ENCODE peak calls at places on chromosomes 2 and 18, in nine cellular contexts. D, S, G, F, V, O, I, Q and Z are unnamed samples. For H3K4me1, the result is how much of the 10 kb centered on the place peaks cover.

GRCh38 chr18:21363411-21363810 is 121.4 kb downstream of the GREB1L start:
- DNase-seq in O (no peak), Q (no peak), G (no peak), D (no peak), I (no peak), V (no peak), S (no peak), F (no peak), Z (no peak)

GRCh38 chr18:64692826-64693225 is 543.9 kb upstream of the LINC00305 start:
- DNase-seq in G (no peak), I (no peak), Q (no peak), O (no peak), S (no peak), F (no peak), V (no peak), D (no peak), Z (no peak)

GRCh38 chr2:88517759-88518201 is 65.3 kb upstream of the FOXI3 start:
- DNase-seq in Q (no peak), V (no peak), S (no peak), F (no peak), I (no peak), O (no peak), G (no peak), D (no peak), Z (no peak)

GRCh38 chr2:68467077-68467960 is at the start of the genes APLF and FBXO48:
- DNase-seq in F (peak), Q (peak), D (peak), G (peak), V (peak), I (peak), S (peak), O (peak), Z (peak)

GRCh38 chr2:67055387-67056304 is 341.5 kb upstream of the ETAA1 start:
- DNase-seq in O (no peak), V (no peak), S (no peak), I (no peak), G (no peak), Q (no peak), D (no peak), F (no peak), Z (no peak)

GRCh38 chr2:3578987-3579386 is 3.9 kb downstream of the RPS7 start:
- DNase-seq in O (no peak), V (no peak), I (no peak), D (no peak), Q (no peak), S (no peak), F (no peak), G (no peak), Z (no peak)

GRCh38 chr2:231780123-231780908 is 766 bp downstream of the PDE6D start:
- DNase-seq in O (no peak), S (peak), G (no peak), Q (no peak), I (peak), D (peak), V (peak), F (peak), Z (no peak)

GRCh38 chr2:128298286-128298685 is 20.4 kb downstream of the HS6ST1 start:
- DNase-seq in O (no peak), F (no peak), G (no peak), V (no peak), I (no peak), Q (no peak), D (no peak), S (no peak), Z (no peak)

GRCh38 chr18:44671914-44672313 is 8.8 kb upstream of the SETBP1 start:
- DNase-seq in S (no peak), I (no peak), D (no peak), F (no peak), Q (no peak), G (no peak), V (no peak), O (no peak), Z (peak)

GRCh38 chr2:38856165-38856564 is 19.6 kb downstream of the DHX57 start:
- DNase-seq in S (no peak), F (no peak), D (no peak), Q (no peak), O (no peak), I (no peak), V (no peak), G (no peak), Z (no peak)

GRCh38 chr2:240449764-240450531 is 14.5 kb downstream of the GPC1 start:
- DNase-seq in V (no peak), I (no peak), G (no peak), F (no peak), Q (no peak), S (no peak), D (no peak), O (peak), Z (no peak)

GRCh38 chr2:65256088-65256487 is 28.5 kb downstream of the ACTR2 start:
- DNase-seq in I (no peak), S (no peak), V (no peak), D (no peak), O (no peak), Q (no peak), F (no peak), G (no peak), Z (no peak)

GRCh38 chr2:212894026-212894425 is 257.4 kb downstream of the IKZF2 start:
- DNase-seq in O (no peak), F (no peak), V (no peak), S (no peak), G (no peak), D (no peak), I (no peak), Q (no peak), Z (no peak)

GRCh38 chr2:238379096-238379810 is 47.5 kb upstream of the ASB1 start:
- DNase-seq in V (no peak), F (no peak), D (no peak), G (peak), Q (no peak), I (no peak), O (no peak), S (peak), Z (no peak)

GRCh38 chr2:239298126-239298804 is 102.6 kb downstream of the HDAC4 start:
- DNase-seq in S (no peak), I (peak), D (no peak), V (peak), Q (no peak), F (peak), G (no peak), O (no peak), Z (no peak)

GRCh38 chr2:147937744-147938349 is 82.7 kb downstream of the ORC4 start:
- DNase-seq in O (no peak), G (no peak), D (peak), F (no peak), S (peak), V (no peak), Q (no peak), I (no peak), Z (no peak)

GRCh38 chr2:127623388-127624320 is 22.3 kb upstream of the GPR17 start:
- DNase-seq in D (no peak), V (peak), F (peak), G (no peak), I (peak), S (no peak), O (peak), Q (no peak), Z (no peak)

GRCh38 chr2:143878131-143878530 is 641.8 kb downstream of the ZEB2 start:
- DNase-seq in V (no peak), O (no peak), F (no peak), D (no peak), Q (no peak), S (no peak), I (no peak), G (no peak), Z (no peak)

GRCh38 chr2:208939852-208940251 is 484.0 kb upstream of the MAP2 start:
- DNase-seq in D (no peak), I (no peak), O (no peak), Q (no peak), S (no peak), F (no peak), G (no peak), V (no peak), Z (no peak)

GRCh38 chr2:102251042-102251848 is 60.1 kb upstream of the IL1RL1 start:
- DNase-seq in I (no peak), F (peak), S (peak), G (peak), D (no peak), O (peak), Q (no peak), V (peak), Z (no peak)

GRCh38 chr2:10457846-10458563 is 9.9 kb upstream of the ODC1 start:
- DNase-seq in F (no peak), S (no peak), V (no peak), D (no peak), O (no peak), G (peak), I (no peak), Q (peak), Z (no peak)

GRCh38 chr2:11930211-11930761 is 183.9 kb downstream of the LPIN1 start:
- DNase-seq in S (peak), F (peak), I (no peak), Q (no peak), V (no peak), D (no peak), O (no peak), G (no peak), Z (no peak)

GRCh38 chr2:156436477-156437085 is 402 bp downstream of the GPD2 start:
- DNase-seq in Q (peak), I (no peak), G (peak), O (no peak), V (no peak), F (peak), D (peak), S (peak), Z (no peak)

GRCh38 chr2:175698076-175698475 is 304.0 kb downstream of the LNPK start:
- DNase-seq in Q (no peak), G (no peak), D (no peak), S (no peak), O (no peak), F (no peak), V (no peak), I (no peak), Z (no peak)

GRCh38 chr2:51711761-51712160 is 679.8 kb upstream of the NRXN1 start:
- DNase-seq in F (no peak), O (no peak), I (no peak), D (no peak), Q (no peak), G (no peak), V (no peak), S (no peak), Z (no peak)

GRCh38 chr2:216661639-216662375 is 28.6 kb downstream of the IGFBP2 start:
- DNase-seq in V (no peak), I (no peak), O (peak), Q (no peak), S (no peak), D (peak), F (no peak), G (no peak), Z (no peak)

GRCh38 chr2:162688403-162688802 is 150.2 kb downstream of the KCNH7 start:
- DNase-seq in Q (no peak), S (no peak), I (no peak), V (no peak), F (no peak), G (no peak), D (no peak), O (no peak), Z (no peak)

GRCh38 chr2:23603581-23603980 is 218.6 kb downstream of the KLHL29 start:
- DNase-seq in V (no peak), Q (no peak), G (no peak), D (no peak), S (no peak), I (peak), F (no peak), O (no peak), Z (no peak)

GRCh38 chr2:36485521-36485920 is 112.4 kb downstream of the FEZ2 start:
- DNase-seq in G (no peak), I (no peak), F (no peak), D (no peak), V (no peak), S (peak), Q (no peak), O (no peak), Z (no peak)

GRCh38 chr2:88545118-88545517 is 82.1 kb downstream of the EIF2AK3 start:
- DNase-seq in D (peak), V (no peak), G (no peak), Q (no peak), O (no peak), F (no peak), S (peak), I (no peak), Z (peak)

GRCh38 chr2:101697794-101698418 is 399 bp downstream of the MAP4K4 start:
- DNase-seq in I (no peak), D (peak), V (no peak), O (peak), G (no peak), S (no peak), Q (no peak), F (peak), Z (no peak)

GRCh38 chr2:112793449-112793978 is 9.2 kb upstream of the IL1A start:
- DNase-seq in S (peak), I (no peak), F (no peak), V (no peak), G (no peak), Q (no peak), O (no peak), D (no peak), Z (no peak)

GRCh38 chr18:47260138-47260923 is 8.9 kb upstream of the SKOR2 start:
- DNase-seq in O (peak), V (no peak), S (peak), D (peak), Q (peak), F (peak), I (no peak), G (peak), Z (no peak)

GRCh38 chr2:110099036-110099420 is 16.6 kb downstream of the MALL start:
- DNase-seq in D (no peak), O (no peak), S (peak), G (no peak), Q (no peak), V (no peak), F (no peak), I (no peak), Z (peak)

GRCh38 chr18:40066368-40066767 is 1888.7 kb upstream of the PIK3C3 start:
- DNase-seq in D (no peak), Q (no peak), V (no peak), S (no peak), F (no peak), G (no peak), O (no peak), I (no peak), Z (no peak)

GRCh38 chr2:54671875-54672586 is 51.4 kb upstream of the EML6 start:
- DNase-seq in O (no peak), G (no peak), D (no peak), I (no peak), S (no peak), Q (no peak), V (no peak), F (no peak), Z (no peak)

GRCh38 chr2:54672587-54673456 is 50.6 kb upstream of the EML6 start:
- DNase-seq in D (no peak), O (no peak), F (peak), V (no peak), G (no peak), Q (no peak), I (no peak), S (peak), Z (peak)

GRCh38 chr2:54675738-54676137 is 47.7 kb upstream of the EML6 start:
- DNase-seq in S (peak), O (no peak), I (no peak), G (peak), V (no peak), D (no peak), Q (no peak), F (no peak), Z (peak)

GRCh38 chr2:54675281-54675680 is 48.2 kb upstream of the EML6 start:
- DNase-seq in F (no peak), G (no peak), O (no peak), V (no peak), S (no peak), D (no peak), Q (no peak), I (no peak), Z (peak)

DNA sequence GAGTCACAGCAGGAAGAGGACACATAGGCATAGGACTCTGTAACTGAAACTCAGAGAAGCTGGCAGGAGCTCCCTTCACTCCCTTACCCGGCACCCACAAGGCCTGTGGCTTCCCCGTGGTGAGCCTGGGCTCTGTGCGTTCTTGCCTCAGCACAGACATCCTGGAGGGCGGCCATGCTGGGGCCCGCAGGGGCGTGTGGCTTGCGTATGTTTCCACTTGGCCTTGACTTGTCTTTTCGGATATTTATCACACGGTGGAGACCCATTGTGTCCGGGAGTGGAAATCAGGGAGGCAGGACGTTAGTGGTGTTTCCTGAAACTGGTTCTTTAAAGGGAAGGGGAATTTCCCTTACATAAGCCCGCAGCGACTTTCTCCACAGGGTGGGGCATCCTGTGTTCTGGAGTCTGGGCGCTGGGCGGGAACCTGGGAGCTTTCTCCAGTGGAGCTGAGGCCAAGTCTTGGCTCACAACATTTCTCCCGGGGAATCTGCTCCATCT is 49.9 kb upstream of the EML6 start:
- DNase-seq in V (peak), S (peak), O (peak), F (peak), I (peak), G (peak), Q (peak), D (no peak), Z (peak)
- TF ChIP-seq POLR2AphosphoS5 in V (peak), S (peak), O (peak), F (peak), I (peak), G (no peak), Q (peak), D (no peak), Z (peak)

GRCh38 chr2:85747441-85747840 is 6.3 kb upstream of the ATOH8 start:
- DNase-seq in G (no peak), F (no peak), I (no peak), Q (no peak), O (no peak), D (no peak), V (no peak), S (no peak), Z (no peak)
- H3K4me1 ChIP-seq in G (under half), F (half or more), I (half or more), Q (under half), O (under half), D (under half), V (half or more), S (under half), Z (half or more)

GRCh38 chr2:177393824-177394614 is 1.4 kb downstream of the AGPS start:
- DNase-seq in O (no peak), D (no peak), V (no peak), G (no peak), I (no peak), S (no peak), Q (no peak), F (no peak), Z (no peak)

GRCh38 chr2:177394622-177395021 is 2.0 kb downstream of the AGPS start:
- DNase-seq in S (no peak), G (no peak), F (no peak), Q (no peak), I (no peak), O (no peak), V (no peak), D (no peak), Z (no peak)

GRCh38 chr2:177397501-177398289 is 5.1 kb downstream of the AGPS start:
- DNase-seq in O (no peak), F (peak), I (peak), G (no peak), V (no peak), S (peak), Q (no peak), D (no peak), Z (no peak)

GRCh38 chr2:177396630-177397460 is 4.3 kb downstream of the AGPS start:
- DNase-seq in V (no peak), G (no peak), F (no peak), I (no peak), D (no peak), S (peak), O (no peak), Q (no peak), Z (no peak)

GRCh38 chr2:177395594-177395993 is 3.0 kb downstream of the AGPS start:
- DNase-seq in I (no peak), D (no peak), Q (no peak), G (no peak), O (no peak), F (no peak), V (no peak), S (no peak), Z (no peak)
- H3K4me3 ChIP-seq in I (no peak), D (no peak), Q (no peak), G (no peak), O (no peak), F (no peak), V (no peak), S (no peak), Z (no peak)

GRCh38 chr2:26356771-26357170 is 10.2 kb upstream of the ADGRF3 start:
- DNase-seq in F (no peak), I (no peak), V (no peak), G (no peak), D (no peak), S (no peak), O (no peak), Q (no peak), Z (no peak)

GRCh38 chr2:26352892-26353291 is 6.3 kb upstream of the ADGRF3 start:
- DNase-seq in I (no peak), O (no peak), V (no peak), F (no peak), D (peak), S (no peak), G (no peak), Q (no peak), Z (no peak)

GRCh38 chr2:26359886-26360473 is 13.4 kb upstream of the ADGRF3 start:
- DNase-seq in G (no peak), Q (no peak), O (no peak), F (no peak), D (peak), V (no peak), S (no peak), I (no peak), Z (no peak)

GRCh38 chr2:26351375-26352090 is 4.9 kb upstream of the ADGRF3 start:
- DNase-seq in G (no peak), F (no peak), S (no peak), D (no peak), O (no peak), V (no peak), Q (no peak), I (no peak), Z (no peak)

GRCh38 chr2:26355038-26355995 is 8.7 kb upstream of the ADGRF3 start:
- DNase-seq in V (no peak), O (no peak), S (no peak), Q (peak), D (peak), F (no peak), G (no peak), I (no peak), Z (no peak)
- TF ChIP-seq POLR2AphosphoS5 in V (no peak), O (no peak), S (no peak), Q (peak), D (peak), F (no peak), G (no peak), I (no peak), Z (no peak)

DNA sequence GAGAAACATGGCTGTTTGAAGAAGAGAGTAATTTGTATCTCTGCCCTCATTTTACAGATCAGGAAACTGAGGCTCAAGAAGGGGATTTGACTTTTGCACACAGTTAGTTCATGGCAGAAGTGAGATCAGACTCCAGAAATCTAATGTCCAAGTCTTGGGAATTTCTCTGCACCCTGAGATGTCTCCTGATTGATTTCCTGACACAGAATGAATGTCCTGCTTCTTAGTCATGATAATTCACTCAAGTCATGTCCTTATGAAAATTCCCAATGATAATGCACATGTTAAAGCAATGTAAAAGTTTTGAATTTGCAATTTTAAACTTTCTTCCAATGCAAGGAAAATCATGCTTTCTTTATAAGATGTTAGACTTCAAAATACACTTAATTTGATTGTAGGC is 105.9 kb downstream of the ACKR3 start:
- DNase-seq in D (no peak), F (no peak), I (no peak), S (no peak), O (no peak), V (no peak), G (no peak), Q (no peak), Z (no peak)
- H3K4me1 ChIP-seq in D (under half), F (under half), I (under half), S (under half), O (under half), V (under half), G (under half), Q (under half), Z (under half)